ENCODE peak calls at places on chromosomes 16 and 17, in five cellular contexts. D is activated B cell treated with CpG ODN at 0.5 μM for 24 hours, F is Calu3, G is NCI-H345, O is NCI-H1048. S is an unnamed sample.

GRCh38 chr17:39174907-39175694 is 9.1 kb upstream of the ARL5C start:
- DNase-seq in G (peak), F (peak), O (no peak), D (peak), S (peak)

GRCh38 chr17:63275318-63275967 is 170.7 kb downstream of the CYB561 start:
- DNase-seq in F (peak), G (no peak), D (no peak), O (no peak), S (no peak)

GRCh38 chr16:9258423-9259051 is 167.1 kb downstream of the HAPSTR1 start:
- DNase-seq in D (no peak), O (no peak), F (peak), G (no peak), S (peak)

GRCh38 chr17:40251576-40251975 is 32.5 kb downstream of the WIPF2 start:
- DNase-seq in G (no peak), O (no peak), F (no peak), D (no peak), S (no peak)

GRCh38 chr16:77298638-77299360 is 99.6 kb downstream of the SYCE1L start:
- DNase-seq in G (no peak), D (no peak), F (peak), O (no peak), S (no peak)

GRCh38 chr16:67786491-67786890 is 19.9 kb downstream of the RANBP10 start:
- DNase-seq in G (no peak), F (no peak), D (no peak), O (no peak), S (no peak)

GRCh38 chr17:78682363-78682762 is 99.7 kb downstream of the CYTH1 start:
- DNase-seq in G (no peak), D (no peak), F (no peak), O (no peak), S (no peak)

GRCh38 chr17:64129515-64129764 is 504 bp downstream of the ERN1 start:
- DNase-seq in F (no peak), G (no peak), O (no peak), D (no peak), S (no peak)

GRCh38 chr17:38885044-38885727 is 15.3 kb downstream of the LASP1 start:
- DNase-seq in D (no peak), O (no peak), F (no peak), G (no peak), S (no peak)